ENCODE peak calls at places on chromosomes 7 and 10, in nine cellular contexts. S, N, C, H, L, T, A, Y and E are unnamed samples.

GRCh38 chr7:102024769-102025391 is 207.5 kb downstream of the CUX1 start:
- DNase-seq in S (no peak), N (peak; percentile 56), C (no peak), H (no peak), L (no peak), T (no peak), A (no peak), Y (peak; percentile 59), E (no peak)

GRCh38 chr10:114320249-114321116 is 81.4 kb downstream of the VWA2 start:
- DNase-seq in S (no peak), N (no peak), C (no peak), H (no peak), L (no peak), T (no peak), A (peak; percentile 69), Y (no peak), E (no peak)

GRCh38 chr7:101535333-101535732 is 93.8 kb downstream of the MYL10 start:
- DNase-seq in S (no peak), N (no peak), C (no peak), H (no peak), L (no peak), T (no peak), A (peak; percentile 5), Y (no peak), E (no peak)

GRCh38 chr7:90433221-90433620 is 30.0 kb downstream of the CLDN12 start:
- DNase-seq in S (no peak), N (no peak), C (no peak), H (no peak), L (no peak), T (no peak), A (no peak), Y (no peak), E (no peak)

GRCh38 chr7:81484266-81484665 is 285.6 kb downstream of the HGF start:
- DNase-seq in S (peak; percentile 23), N (no peak), C (peak; percentile 77), H (no peak), L (no peak), T (peak; percentile 42), A (peak; percentile 84), Y (no peak), E (peak; percentile 93)

GRCh38 chr7:40675741-40676140 is 540.9 kb downstream of the SUGCT start:
- DNase-seq in S (no peak), N (no peak), C (no peak), H (no peak), L (no peak), T (no peak), A (no peak), Y (no peak), E (no peak)

GRCh38 chr10:60726253-60726652 is 52.0 kb upstream of the CDK1 start:
- DNase-seq in S (no peak), N (no peak), C (no peak), H (no peak), L (no peak), T (no peak), A (no peak), Y (no peak), E (no peak)

GRCh38 chr7:106012935-106013439 is 49.9 kb downstream of the CDHR3 start:
- DNase-seq in S (no peak), N (no peak), C (no peak), H (no peak), L (no peak), T (no peak), A (peak; percentile 90), Y (no peak), E (peak; percentile 27)

GRCh38 chr7:150450491-150450992 is at the start of gene GIMAP8:
- DNase-seq in S (peak; percentile 28), N (peak; percentile 34), C (peak; percentile 80), H (peak; percentile 76), L (peak; percentile 61), T (peak; percentile 81), A (no peak), Y (peak; percentile 63), E (no peak)

GRCh38 chr10:120186506-120186905 is 270.5 kb upstream of the PLPP4 start:
- DNase-seq in S (no peak), N (no peak), C (no peak), H (no peak), L (no peak), T (no peak), A (no peak), Y (no peak), E (no peak)

DNA sequence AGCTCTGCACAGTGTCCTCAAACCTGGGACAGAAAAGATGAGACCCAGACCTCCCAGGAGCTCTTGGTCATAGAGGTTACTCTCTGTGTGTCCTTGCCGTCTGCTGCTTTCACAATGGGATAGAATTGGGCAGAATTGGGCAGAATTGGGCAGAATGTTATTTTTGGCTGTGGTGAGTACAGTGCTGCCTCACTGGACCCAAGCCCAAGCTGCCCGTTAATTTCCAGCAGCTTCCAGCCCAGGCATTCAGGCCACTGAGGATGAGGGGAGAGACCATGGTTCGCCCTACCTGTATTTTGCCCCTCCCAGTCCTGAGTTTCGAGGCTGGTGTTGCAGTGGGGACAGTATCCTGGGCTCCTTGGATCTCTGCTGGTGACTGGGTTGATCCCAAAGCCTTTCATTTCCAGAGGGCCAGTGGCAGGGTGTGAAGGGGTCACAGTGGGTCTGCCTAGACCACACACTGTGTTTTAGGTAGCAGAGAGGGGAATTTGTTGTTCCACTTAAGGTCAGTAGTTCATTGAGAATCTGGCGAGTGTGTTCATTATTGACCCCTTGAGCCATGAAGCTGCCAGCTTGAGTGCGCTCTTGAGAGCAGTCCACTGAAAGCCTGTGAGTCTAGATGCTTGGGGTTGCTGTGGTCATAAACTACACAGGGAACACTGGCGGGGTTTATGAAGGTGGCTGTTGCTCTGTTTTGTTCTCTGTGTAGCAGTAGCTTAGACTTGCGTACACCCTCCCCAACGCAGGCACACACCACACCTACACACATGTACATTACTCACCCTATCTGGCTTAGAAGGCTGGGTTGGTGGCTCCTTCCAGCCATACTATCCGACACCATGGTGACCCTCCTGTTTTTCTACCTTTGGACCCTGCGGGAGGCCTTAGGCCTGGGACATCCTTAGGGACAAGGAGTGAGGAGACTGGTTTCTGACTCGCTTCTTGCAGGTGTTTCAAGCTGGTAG is 23.5 kb downstream of the NACAD start:
- DNase-seq in S (no peak), N (no peak), C (peak; percentile 51), H (no peak), L (no peak), T (no peak), A (no peak), Y (no peak), E (no peak)
- H3K36me3 ChIP-seq in S (no peaks in the 10 kb centered on the region), N (no peaks in the 10 kb centered on the region), C (peaks cover 52% of the 10 kb centered on the region), H (peaks cover 66% of the 10 kb centered on the region), L (peaks cover 83% of the 10 kb centered on the region), T (peaks cover 19% of the 10 kb centered on the region), A (peaks cover 11% of the 10 kb centered on the region), Y (no peaks in the 10 kb centered on the region), E (peaks cover 9% of the 10 kb centered on the region)

GRCh38 chr7:74176555-74176954 is 2.4 kb downstream of the EIF4H start:
- DNase-seq in S (no peak), N (no peak), C (no peak), H (no peak), L (no peak), T (peak; percentile 43), A (no peak), Y (no peak), E (no peak)
- H3K36me3 ChIP-seq in S (no peaks in the 10 kb centered on the region), N (no peaks in the 10 kb centered on the region), C (no peaks in the 10 kb centered on the region), H (peaks cover 7% of the 10 kb centered on the region), L (peaks cover 14% of the 10 kb centered on the region), T (no peaks in the 10 kb centered on the region), A (peaks cover 13% of the 10 kb centered on the region), Y (no peaks in the 10 kb centered on the region), E (peaks cover 13% of the 10 kb centered on the region)

GRCh38 chr7:157407512-157408257 is 70.9 kb downstream of the DNAJB6 start:
- DNase-seq in S (no peak), N (no peak), C (no peak), H (no peak), L (no peak), T (no peak), A (no peak), Y (peak; percentile 41), E (no peak)
- H3K36me3 ChIP-seq in S (no peaks in the 10 kb centered on the region), N (no peaks in the 10 kb centered on the region), C (peaks cover 70% of the 10 kb centered on the region), H (peaks cover 3% of the 10 kb centered on the region), L (peaks cover 63% of the 10 kb centered on the region), T (peaks cover 21% of the 10 kb centered on the region), A (peaks cover 2% of the 10 kb centered on the region), Y (no peaks in the 10 kb centered on the region), E (no peaks in the 10 kb centered on the region)

GRCh38 chr10:923844-924523 is 7.5 kb downstream of the LARP4B start:
- DNase-seq in S (no peak), N (no peak), C (no peak), H (no peak), L (no peak), T (no peak), A (no peak), Y (no peak), E (no peak)
- H3K36me3 ChIP-seq in S (no peaks in the 10 kb centered on the region), N (no peaks in the 10 kb centered on the region), C (peaks cover 7% of the 10 kb centered on the region), H (peaks cover 4% of the 10 kb centered on the region), L (no peaks in the 10 kb centered on the region), T (peaks cover 5% of the 10 kb centered on the region), A (no peaks in the 10 kb centered on the region), Y (no peaks in the 10 kb centered on the region), E (no peaks in the 10 kb centered on the region)

DNA sequence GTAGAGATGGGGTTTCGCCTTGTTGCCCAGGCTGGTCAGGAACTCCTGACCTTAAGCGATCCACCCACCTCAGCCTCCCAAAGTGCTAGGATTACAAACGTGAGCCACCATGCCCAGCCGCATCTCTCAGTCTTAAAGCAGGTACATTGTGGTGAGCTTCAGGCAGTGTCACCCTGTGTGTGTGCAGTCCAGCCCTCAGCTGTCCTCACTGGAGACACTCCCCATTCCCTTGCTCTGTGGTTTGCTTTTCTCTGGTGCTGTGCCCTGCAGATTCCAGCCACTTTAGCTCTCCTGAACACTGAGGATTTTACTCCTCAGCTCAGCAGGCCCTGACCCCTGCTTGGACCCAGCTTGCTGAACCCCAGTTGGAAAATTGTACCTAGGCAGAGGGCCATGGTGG is 6.1 kb downstream of the TRRAP start:
- DNase-seq in S (no peak), N (no peak), C (no peak), H (no peak), L (no peak), T (no peak), A (no peak), Y (no peak), E (no peak)
- H3K36me3 ChIP-seq in S (no peaks in the 10 kb centered on the region), N (peaks cover 11% of the 10 kb centered on the region), C (peaks cover 49% of the 10 kb centered on the region), H (peaks cover 37% of the 10 kb centered on the region), L (peaks cover 65% of the 10 kb centered on the region), T (peaks cover 16% of the 10 kb centered on the region), A (peaks cover 33% of the 10 kb centered on the region), Y (no peaks in the 10 kb centered on the region), E (peaks cover 33% of the 10 kb centered on the region)